ENCODE peak calls at places on chromosomes 7 and 10, in eight cellular contexts. Y is brain microvascular endothelial cell, V is H9, R is HFF-Myc, E is kidney epithelial cell, P is GM12864, B is Calu3, N is thyroid gland. H is an unnamed sample.

GRCh38 chr7:876972-877311 is 588 bp downstream of the GET4 start:
- DNase-seq in Y (no peak), V (no peak), R (no peak), E (no peak), P (no peak), B (no peak), N (no peak), H (no peak)

GRCh38 chr7:122219253-122219865 is 75.3 kb upstream of the AASS start:
- DNase-seq in Y (peak), V (no peak), R (no peak), E (no peak), P (no peak), B (peak), N (no peak), H (no peak)

GRCh38 chr10:58175990-58176910 is 91.4 kb downstream of the IPMK start:
- DNase-seq in Y (no peak), V (no peak), R (no peak), E (no peak), P (no peak), B (no peak), N (no peak), H (no peak)

GRCh38 chr10:113030453-113030852 is 80.4 kb downstream of the TCF7L2 start:
- DNase-seq in Y (peak), V (no peak), R (no peak), E (no peak), P (no peak), B (no peak), N (no peak), H (no peak)

GRCh38 chr7:107911981-107912380 is 21.0 kb downstream of the DLD start:
- DNase-seq in Y (no peak), V (no peak), R (no peak), E (no peak), P (no peak), B (no peak), N (no peak), H (no peak)

GRCh38 chr7:1112109-1112508 is 24.2 kb downstream of the GPER1 start:
- DNase-seq in Y (peak), V (no peak), R (no peak), E (no peak), P (no peak), B (no peak), N (no peak), H (no peak)

GRCh38 chr10:29479081-29479917 is 155.5 kb downstream of the SVIL start:
- DNase-seq in Y (peak), V (no peak), R (no peak), E (no peak), P (no peak), B (no peak), N (no peak), H (peak)

GRCh38 chr7:29935111-29935510 is 54.5 kb downstream of the SCRN1 start:
- DNase-seq in Y (no peak), V (no peak), R (no peak), E (no peak), P (no peak), B (no peak), N (no peak), H (no peak)

GRCh38 chr10:69439813-69440506 is 11.3 kb upstream of the TSPAN15 start:
- DNase-seq in Y (no peak), V (peak), R (no peak), E (no peak), P (no peak), B (peak), N (peak), H (no peak)

GRCh38 chr7:151692721-151693120 is 173.0 kb upstream of the RHEB start:
- DNase-seq in Y (no peak), V (peak), R (no peak), E (no peak), P (no peak), B (no peak), N (no peak), H (no peak)

GRCh38 chr10:5617521-5617920 is 48.9 kb downstream of the ASB13 start:
- DNase-seq in Y (no peak), V (no peak), R (no peak), E (no peak), P (no peak), B (no peak), N (no peak), H (no peak)

GRCh38 chr7:153522261-153522660 is 529.9 kb upstream of the DPP6 start:
- DNase-seq in Y (no peak), V (no peak), R (no peak), E (no peak), P (no peak), B (no peak), N (no peak), H (no peak)

DNA sequence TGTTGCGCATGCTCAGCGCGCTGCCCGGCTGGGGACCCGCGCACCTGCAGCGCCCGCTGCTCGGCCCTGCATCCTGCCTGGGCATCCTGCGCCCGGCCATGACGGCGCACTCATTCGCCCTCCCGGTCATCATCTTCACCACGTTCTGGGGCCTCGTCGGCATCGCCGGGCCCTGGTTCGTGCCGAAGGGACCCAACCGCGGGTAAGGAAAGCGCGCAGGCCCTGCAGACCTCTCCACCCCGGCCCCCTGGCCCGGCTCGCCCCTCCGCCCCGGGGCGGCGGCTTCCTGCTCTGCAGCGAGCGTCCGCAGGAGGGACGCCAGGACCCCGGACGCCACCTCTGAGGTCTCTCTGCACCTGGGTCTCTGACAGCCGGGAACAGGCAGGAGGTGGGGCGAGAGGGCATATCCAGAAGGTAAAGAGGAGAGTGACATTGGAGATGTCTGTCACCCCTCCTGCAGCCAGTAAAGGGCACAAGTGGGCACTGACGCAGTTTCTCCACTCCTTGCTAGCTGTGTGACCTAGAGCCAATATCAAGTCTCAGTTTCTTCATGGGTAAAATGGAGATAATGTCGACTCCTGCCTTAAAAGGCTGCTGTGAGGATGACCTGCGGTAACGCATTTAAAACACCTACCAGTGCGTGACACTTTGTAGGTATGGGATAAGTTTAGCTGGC is at the start of gene ATP6V0E2:
- DNase-seq in Y (no peak), V (no peak), R (no peak), E (no peak), P (no peak), B (no peak), N (no peak), H (no peak)
- TF ChIP-seq CTCF in Y (no peak), V (no peak), R (no peak), E (no peak), P (no peak), B (no peak), N (no peak), H (no peak)

DNA sequence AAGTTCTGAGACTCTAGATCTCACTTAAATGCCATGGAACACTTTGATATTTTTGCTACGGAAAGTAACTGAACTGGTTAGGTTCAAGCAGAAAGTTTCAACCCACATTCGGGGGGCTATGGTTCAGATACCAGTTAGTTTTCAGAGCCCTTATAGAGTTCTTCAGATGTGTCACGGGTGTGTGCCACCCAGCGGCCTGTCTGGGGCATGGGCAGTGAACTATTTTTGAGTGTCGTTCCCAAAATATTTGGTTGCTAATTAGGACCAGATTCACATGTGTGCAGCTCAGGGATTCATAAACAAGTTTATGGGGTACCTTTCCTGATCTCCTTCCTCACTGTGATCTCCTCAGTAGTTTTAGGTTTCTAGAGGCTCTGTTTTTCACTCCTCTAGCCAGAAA is 271.9 kb downstream of the C7orf25 start:
- DNase-seq in Y (no peak), V (no peak), R (no peak), E (no peak), P (no peak), B (no peak), N (no peak), H (no peak)
- TF ChIP-seq CTCF in Y (peak), V (peak), R (peak), E (no peak), P (no peak), B (no peak), N (peak), H (no peak)

GRCh38 chr10:75111367-75111905 is at the start of gene SAMD8:
- DNase-seq in Y (peak), V (no peak), R (peak), E (peak), P (peak), B (peak), N (peak), H (peak)
- TF ChIP-seq CTCF in Y (peak), V (peak), R (no peak), E (no peak), P (no peak), B (peak), N (peak), H (peak)

GRCh38 chr10:116470071-116470470 is 42.4 kb downstream of the PNLIPRP3 start:
- DNase-seq in Y (peak), V (no peak), R (no peak), E (no peak), P (no peak), B (no peak), N (no peak), H (no peak)

GRCh38 chr10:116472874-116473273 is 45.2 kb downstream of the PNLIPRP3 start:
- DNase-seq in Y (no peak), V (no peak), R (no peak), E (no peak), P (no peak), B (no peak), N (no peak), H (no peak)

GRCh38 chr10:116466715-116467422 is 39.2 kb downstream of the PNLIPRP3 start:
- DNase-seq in Y (no peak), V (no peak), R (no peak), E (no peak), P (no peak), B (no peak), N (no peak), H (no peak)

GRCh38 chr10:116469437-116469836 is 41.8 kb downstream of the PNLIPRP3 start:
- DNase-seq in Y (no peak), V (no peak), R (no peak), E (no peak), P (no peak), B (no peak), N (no peak), H (no peak)

GRCh38 chr10:116470768-116471415 is 43.2 kb downstream of the PNLIPRP3 start:
- DNase-seq in Y (peak), V (peak), R (peak), E (no peak), P (no peak), B (peak), N (no peak), H (no peak)
- TF ChIP-seq CTCF in Y (peak), V (peak), R (peak), E (peak), P (peak), B (peak), N (no peak), H (no peak)

GRCh38 chr7:46545790-46546189 is 624.7 kb upstream of the IGFBP3 start:
- DNase-seq in Y (peak), V (no peak), R (no peak), E (peak), P (no peak), B (no peak), N (no peak), H (no peak)

GRCh38 chr7:46544396-46545008 is 623.4 kb upstream of the IGFBP3 start:
- DNase-seq in Y (no peak), V (no peak), R (peak), E (peak), P (no peak), B (no peak), N (no peak), H (no peak)

GRCh38 chr7:46547044-46547443 is 626.0 kb upstream of the IGFBP3 start:
- DNase-seq in Y (no peak), V (no peak), R (no peak), E (no peak), P (no peak), B (no peak), N (no peak), H (no peak)

GRCh38 chr7:46539892-46540483 is 618.9 kb upstream of the IGFBP3 start:
- DNase-seq in Y (no peak), V (peak), R (no peak), E (no peak), P (no peak), B (no peak), N (peak), H (no peak)

DNA sequence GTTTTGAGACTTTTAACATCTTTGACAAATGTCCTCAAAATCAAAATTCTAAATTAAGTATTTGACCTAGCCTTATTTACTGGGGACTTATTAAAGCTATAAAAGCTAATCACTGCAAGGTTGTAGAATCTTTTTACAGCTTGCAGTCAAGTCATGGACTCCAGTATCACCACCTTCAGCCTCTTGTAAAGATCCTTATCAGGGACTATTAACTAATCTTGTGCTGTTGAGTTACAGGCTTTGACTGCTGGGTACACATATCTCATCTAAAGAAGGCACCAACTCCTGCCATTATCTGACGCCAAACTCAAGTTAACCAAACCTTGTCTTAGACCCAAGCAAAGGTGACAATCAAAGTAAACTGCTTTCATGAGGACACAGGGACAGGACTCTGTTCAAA is 621.0 kb upstream of the IGFBP3 start:
- DNase-seq in Y (no peak), V (no peak), R (no peak), E (no peak), P (no peak), B (no peak), N (no peak), H (no peak)
- TF ChIP-seq CTCF in Y (no peak), V (no peak), R (no peak), E (no peak), P (no peak), B (no peak), N (no peak), H (no peak)

GRCh38 chr10:3222068-3222467 is 49.5 kb upstream of the PITRM1 start:
- DNase-seq in Y (peak), V (peak), R (no peak), E (no peak), P (no peak), B (no peak), N (no peak), H (no peak)
- TF ChIP-seq CTCF in Y (peak), V (peak), R (peak), E (no peak), P (peak), B (no peak), N (no peak), H (peak)

H was measured in right atrium auricular region.